ENCODE peak calls at places on chromosomes 7 and 10, in eight cellular contexts. F is stimulated activated CD8-positive, alpha-beta memory T cell treated with anti-CD3 and anti-CD28 coated beads, Interleukin-7, amount 100 ng/mL, for 48 hours; S is WTC11; H is T-helper 17 cell; V is NCI-H69; Y is spleen; M is activated CD4-positive, CD25-positive, alpha-beta regulatory T cell treated with anti-CD3 and anti-CD28 coated beads, Interleukin-2, amount 50 U/mL, for 72 hours; R is AG09319. X is an unnamed sample.

GRCh38 chr7:27162930-27163775 is 2.2 kb downstream of the HOXA9 start:
- DNase-seq in V (no peak), M (no peak), Y (no peak), R (no peak), F (no peak), S (no peak), H (no peak), X (no peak)

GRCh38 chr7:31875424-31875823 is 188.4 kb downstream of the PPP1R17 start:
- DNase-seq in R (no peak), H (no peak), Y (no peak), S (no peak), F (no peak), M (no peak), V (peak), X (no peak)

GRCh38 chr7:100591596-100591995 is 5.5 kb downstream of the FBXO24 start:
- DNase-seq in M (no peak), R (no peak), Y (no peak), F (no peak), H (no peak), V (no peak), S (no peak), X (no peak)

GRCh38 chr10:124545346-124545745 is 83.7 kb downstream of the LHPP start:
- DNase-seq in H (no peak), S (no peak), M (no peak), F (no peak), V (peak), Y (no peak), R (no peak), X (no peak)

GRCh38 chr7:27190284-27190748 is 5.3 kb upstream of the HOXA11 start:
- DNase-seq in F (no peak), H (no peak), R (no peak), Y (no peak), V (peak), S (no peak), M (no peak), X (no peak)

GRCh38 chr7:117929217-117929616 is 56.0 kb upstream of the CTTNBP2 start:
- DNase-seq in M (no peak), H (no peak), R (no peak), F (no peak), S (no peak), Y (no peak), V (no peak), X (no peak)

GRCh38 chr7:142519790-142520078 is 229.5 kb upstream of the PRSS1 start:
- DNase-seq in Y (no peak), F (no peak), V (no peak), M (no peak), H (no peak), R (no peak), S (no peak), X (no peak)

GRCh38 chr7:116616555-116617059 is 55.4 kb upstream of the MET start:
- DNase-seq in Y (no peak), H (no peak), F (no peak), S (no peak), R (no peak), V (peak), M (no peak), X (no peak)

GRCh38 chr7:91940171-91940570 is 491 bp upstream of the AKAP9 start:
- DNase-seq in F (no peak), M (no peak), R (no peak), Y (no peak), S (peak), V (peak), H (peak), X (peak)

GRCh38 chr7:159061674-159062212 is 82.9 kb downstream of the VIPR2 start:
- DNase-seq in Y (no peak), F (no peak), R (no peak), V (no peak), M (peak), S (peak), H (no peak), X (no peak)

X was measured in stimulated activated naive B cell treated with anti-CD40 and anti-IgM and Interleukin-4, amounts not matched to agents 10 μg/mL and 1 μg/mL and 100 μg/mL, for 72 hours.